ENCODE peak calls at places on chromosomes 6 and 20, in four cellular contexts. J is WTC11, M is K562, C is HepG2. D is an unnamed sample.

GRCh38 chr6:16873698-16874097 is 112.4 kb upstream of the ATXN1 start:
- DNase-seq in J (no peak), M (no peak), C (no peak), D (no peak)

GRCh38 chr6:166772518-166772917 is 145.5 kb upstream of the RPS6KA2 start:
- DNase-seq in J (peak), M (no peak), C (no peak), D (peak)

GRCh38 chr6:24827970-24828369 is 29.3 kb upstream of the ARMH2 start:
- DNase-seq in J (no peak), M (no peak), C (no peak), D (no peak)

GRCh38 chr6:27866370-27867050 is 45.7 kb downstream of the OR2B2 start:
- DNase-seq in J (no peak), M (no peak), C (peak), D (no peak)

GRCh38 chr6:62285612-62286469 is at the start of gene KHDRBS2:
- DNase-seq in J (peak), M (no peak), C (peak), D (no peak)

GRCh38 chr20:22762576-22763256 is 178.3 kb upstream of the FOXA2 start:
- DNase-seq in J (no peak), M (no peak), C (no peak), D (no peak)

GRCh38 chr6:104483225-104483834 is 376.4 kb downstream of the HACE1 start:
- DNase-seq in J (no peak), M (peak), C (peak), D (no peak)

GRCh38 chr6:18025591-18025990 is 38.2 kb upstream of the KIF13A start:
- DNase-seq in J (no peak), M (no peak), C (no peak), D (no peak)

GRCh38 chr6:29602564-29603361 is 17.8 kb downstream of the OR2H2 start:
- DNase-seq in J (peak), M (peak), C (peak), D (peak)

GRCh38 chr6:39365281-39366074 is 43.0 kb upstream of the KCNK16 start:
- DNase-seq in J (no peak), M (no peak), C (no peak), D (no peak)

GRCh38 chr20:20303742-20304141 is 64.2 kb upstream of the INSM1 start:
- DNase-seq in J (no peak), M (no peak), C (no peak), D (no peak)

GRCh38 chr20:13868331-13868730 is 83.5 kb downstream of the NDUFAF5 start:
- DNase-seq in J (no peak), M (no peak), C (no peak), D (no peak)

GRCh38 chr6:157638779-157639178 is 184.3 kb upstream of the SNX9 start:
- DNase-seq in J (no peak), M (no peak), C (no peak), D (no peak)

GRCh38 chr6:111950661-111951426 is 77.6 kb upstream of the FYN start:
- DNase-seq in J (no peak), M (no peak), C (no peak), D (no peak)

GRCh38 chr6:36029464-36029863 is 1.9 kb downstream of the MAPK14 start:
- DNase-seq in J (no peak), M (no peak), C (peak), D (no peak)

DNA sequence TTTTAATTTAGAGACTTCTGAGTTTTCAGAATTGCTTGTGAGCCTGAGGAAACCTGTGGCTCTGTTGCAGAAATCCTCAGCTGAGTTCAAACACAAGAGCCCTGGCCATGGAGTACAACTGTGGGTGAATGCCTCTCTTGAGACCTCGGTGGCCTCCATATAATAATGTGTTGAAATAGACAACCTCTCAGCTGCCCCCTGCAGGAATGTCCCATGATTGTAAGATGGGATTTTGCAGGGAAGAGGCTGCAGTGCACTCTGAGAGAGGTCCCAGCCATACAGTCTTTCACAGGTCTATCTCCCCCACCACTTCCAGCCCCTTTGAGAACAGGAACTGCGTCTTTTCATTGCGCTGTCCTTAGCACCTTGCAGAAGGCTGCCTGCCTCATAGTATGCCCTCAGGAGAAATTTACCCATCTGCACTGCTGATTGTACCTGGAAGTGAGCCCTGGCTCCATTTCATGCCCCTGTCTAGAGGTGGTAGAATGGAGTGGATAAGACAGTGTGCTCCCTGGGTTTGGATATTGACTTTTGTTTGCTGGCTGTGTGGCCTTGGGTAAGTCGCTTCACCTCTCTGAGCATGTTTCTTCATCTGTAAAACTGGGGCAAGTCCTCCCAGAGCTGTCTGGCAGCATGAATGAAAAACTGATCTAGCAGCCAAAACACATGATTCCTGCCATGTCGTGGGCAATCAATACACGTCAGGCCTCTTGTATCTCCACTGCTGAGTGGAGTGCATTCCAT is 16.8 kb upstream of the CDH22 start:
- DNase-seq in J (peak), M (peak), C (peak), D (peak)
- TF ChIP-seq SP1 in J (no peak), M (no peak), C (no peak), D (no peak)

DNA sequence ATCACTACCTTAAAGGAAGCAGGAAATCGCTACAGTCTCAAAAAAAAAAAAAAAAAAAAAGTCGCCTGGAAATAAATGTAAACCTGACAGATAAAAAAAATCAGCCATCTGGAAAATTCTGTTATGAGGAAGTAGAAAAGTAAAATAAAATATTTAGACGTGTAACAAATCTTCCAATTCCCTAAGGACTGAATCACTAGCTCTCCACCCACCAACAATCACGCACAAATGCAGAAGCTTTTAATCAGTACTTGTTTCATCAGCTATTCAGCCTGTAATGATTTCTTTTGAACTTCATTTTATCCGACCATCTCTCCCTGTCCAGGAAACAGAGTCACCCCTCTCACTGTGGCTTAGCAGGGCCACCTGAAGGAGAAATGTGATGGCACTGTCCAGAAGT is 59.0 kb downstream of the SLC23A2 start:
- DNase-seq in J (no peak), M (no peak), C (no peak), D (no peak)
- TF ChIP-seq ELF4 in J (no peak), M (no peak), C (no peak), D (no peak)

GRCh38 chr20:45508068-45508886 is 7.1 kb downstream of the SPINT3 start:
- DNase-seq in J (no peak), M (no peak), C (peak), D (no peak)

GRCh38 chr20:45509091-45509490 is 6.3 kb downstream of the SPINT3 start:
- DNase-seq in J (no peak), M (no peak), C (no peak), D (no peak)

GRCh38 chr20:45510242-45510862 is 5.1 kb downstream of the SPINT3 start:
- DNase-seq in J (no peak), M (no peak), C (no peak), D (no peak)

GRCh38 chr20:45506398-45506797 is 9.0 kb downstream of the SPINT3 start:
- DNase-seq in J (no peak), M (no peak), C (peak), D (no peak)

DNA sequence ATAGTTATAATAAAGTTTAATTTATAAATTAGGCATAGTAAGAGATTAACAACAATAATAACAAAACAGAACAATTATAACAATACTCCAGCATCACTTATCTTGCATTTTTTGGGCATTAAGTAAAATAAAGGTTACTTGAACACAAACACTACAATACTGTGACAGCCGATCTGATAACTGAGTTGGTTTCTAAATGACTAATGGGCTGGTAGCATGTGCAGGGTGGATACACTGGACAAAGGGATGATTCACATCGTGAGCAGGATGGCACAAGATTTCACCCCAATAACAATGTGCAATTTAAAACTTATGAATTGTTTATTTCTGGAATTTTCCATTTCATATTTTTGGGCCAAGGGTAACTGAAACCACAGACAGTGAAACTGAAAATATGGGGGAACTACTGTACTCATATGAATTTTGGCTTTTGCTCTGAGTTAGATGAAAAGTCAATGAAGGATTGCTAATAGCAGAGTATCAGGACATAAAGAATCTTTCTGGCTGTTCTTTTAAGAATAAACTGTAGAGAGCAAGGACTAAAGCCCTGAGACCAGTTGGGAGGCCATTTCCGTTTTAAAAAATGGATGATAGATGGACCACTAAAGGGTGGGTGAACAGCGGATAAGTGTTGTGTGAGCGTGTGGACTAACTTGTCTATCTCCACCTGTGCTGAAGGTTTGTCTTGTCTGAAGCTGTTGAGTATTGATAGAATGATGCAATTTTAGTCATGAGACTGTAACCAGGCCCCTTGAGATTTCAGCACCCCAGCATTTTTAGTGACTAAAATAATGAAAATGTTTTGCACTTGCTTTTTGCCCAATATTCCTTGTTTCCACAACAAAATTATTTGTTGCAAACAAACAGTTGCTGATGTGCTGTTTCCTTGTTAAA is 8.2 kb downstream of the SPINT3 start:
- DNase-seq in J (no peak), M (no peak), C (no peak), D (no peak)
- TF ChIP-seq SP1 in J (no peak), M (no peak), C (no peak), D (no peak)

GRCh38 chr6:119137194-119138072 is 59.0 kb upstream of the FAM184A start:
- DNase-seq in J (no peak), M (peak), C (no peak), D (no peak)

GRCh38 chr6:119134752-119135151 is 56.3 kb upstream of the FAM184A start:
- DNase-seq in J (no peak), M (no peak), C (no peak), D (no peak)

GRCh38 chr6:119132211-119133004 is 53.9 kb upstream of the FAM184A start:
- DNase-seq in J (no peak), M (no peak), C (no peak), D (no peak)

GRCh38 chr6:119129968-119130484 is 51.6 kb upstream of the FAM184A start:
- DNase-seq in J (no peak), M (no peak), C (peak), D (no peak)

DNA sequence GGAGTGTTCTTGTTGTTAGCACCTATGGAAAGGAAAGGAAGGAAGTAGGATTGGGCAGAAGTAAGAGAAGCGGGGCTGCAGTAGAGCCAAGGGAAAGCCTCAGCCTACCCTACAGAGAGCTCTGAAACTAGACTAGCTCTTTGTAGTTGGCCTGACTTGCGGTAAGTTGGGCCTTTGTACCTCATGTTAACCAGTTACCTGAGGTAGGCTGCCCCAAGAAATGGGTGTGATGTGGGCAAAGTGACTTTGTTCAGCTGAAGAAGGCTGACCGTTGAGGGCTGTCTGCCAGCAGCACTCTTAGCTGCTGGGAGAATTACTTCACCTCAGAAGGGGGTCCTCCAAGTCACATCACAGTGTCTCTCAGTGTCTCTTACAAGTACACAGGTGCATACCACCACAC is 54.9 kb upstream of the FAM184A start:
- DNase-seq in J (no peak), M (no peak), C (no peak), D (no peak)
- TF ChIP-seq ELF4 in J (no peak), M (no peak), C (no peak), D (no peak)

GRCh38 chr6:118283759-118284158 is 264.3 kb upstream of the PLN start:
- DNase-seq in J (peak), M (peak), C (peak), D (peak)
- TF ChIP-seq SP1 in J (no peak), M (no peak), C (no peak), D (no peak)

D was measured in HEK293T.